ENCODE peak calls at places on chromosomes 13 and 19, in six cellular contexts. V is stimulated activated CD4-positive, alpha-beta T cell treated with anti-CD3 and anti-CD28 coated beads, Interleukin-15, amount 100 ng/mL, for 1 hour; M is activated CD4-positive, alpha-beta T cell treated with anti-CD3 and anti-CD28 coated beads, Interleukin-2, amount 50 U/mL, for 48 hours; Z is astrocyte of the cerebellum; J is NCI-H1092; R is stomach. P is an unnamed sample.

GRCh38 chr13:99347335-99347878 is 40.2 kb upstream of the GPR183 start:
- DNase-seq in V (no peak), M (no peak), Z (no peak), J (no peak), R (no peak), P (no peak)

GRCh38 chr13:24784319-24784718 is 20.4 kb downstream of the RNF17 start:
- DNase-seq in V (no peak), M (no peak), Z (no peak), J (no peak), R (no peak), P (no peak)

GRCh38 chr19:55581828-55582223 is 1.2 kb upstream of the ZNF579 start:
- DNase-seq in V (no peak), M (no peak), Z (no peak), J (no peak), R (no peak), P (no peak)

GRCh38 chr13:37027639-37028038 is 27.1 kb downstream of the EXOSC8 start:
- DNase-seq in V (no peak), M (no peak), Z (no peak), J (no peak), R (no peak), P (no peak)

GRCh38 chr13:51942189-51942588 is 69.1 kb downstream of the ATP7B start:
- DNase-seq in V (no peak), M (peak), Z (no peak), J (no peak), R (peak), P (no peak)

GRCh38 chr19:38675611-38676010 is 28.2 kb downstream of the ACTN4 start:
- DNase-seq in V (no peak), M (no peak), Z (no peak), J (no peak), R (no peak), P (no peak)

GRCh38 chr19:7535993-7536685 is 622 bp downstream of the PNPLA6 start:
- DNase-seq in V (no peak), M (no peak), Z (no peak), J (no peak), R (no peak), P (no peak)

GRCh38 chr13:23516706-23517105 is 53.5 kb upstream of the TNFRSF19 start:
- DNase-seq in V (no peak), M (no peak), Z (no peak), J (no peak), R (no peak), P (no peak)

GRCh38 chr13:52405767-52406494 is at the start of gene THSD1:
- DNase-seq in V (no peak), M (peak), Z (no peak), J (no peak), R (peak), P (no peak)

GRCh38 chr19:56476671-56477428 is at the start of gene ZNF667:
- DNase-seq in V (no peak), M (peak), Z (no peak), J (no peak), R (no peak), P (peak)

P was measured in non-pigmented ciliary epithelial cell.